ENCODE peak calls at places on chromosome 14, in nine cellular contexts. Q is stimulated activated CD4-positive, alpha-beta T cell treated with anti-CD3 and anti-CD28 coated beads, Interleukin-2, amount 100 ng/mL, for 48 hours; G is nucleus accumbens; F is activated T-cell treated with anti-CD3 and anti-CD28 coated beads for 1 hour; O is right lobe of liver; T is astrocyte of the spinal cord; K is activated CD4-positive, alpha-beta T cell treated with anti-CD3 and anti-CD28 coated beads, Interleukin-2, amount 50 U/mL, for 1 hour; J is lower leg skin; V is CD8-positive, alpha-beta memory T cell. M is an unnamed sample.

GRCh38 chr14:64502476-64503183 is 1.0 kb downstream of the ZBTB25 start:
- DNase-seq in Q (no peak), G (no peak), F (no peak), O (no peak), T (no peak), K (peak), J (peak), V (no peak), M (no peak)

GRCh38 chr14:105397350-105397931 is 897 bp upstream of the TEX22 start:
- DNase-seq in Q (no peak), G (no peak), F (no peak), O (peak), T (no peak), K (no peak), J (no peak), V (no peak), M (peak)

GRCh38 chr14:103093856-103094405 is 594 bp upstream of the EXOC3L4 start:
- DNase-seq in Q (no peak), G (no peak), F (no peak), O (peak), T (no peak), K (no peak), J (no peak), V (no peak), M (peak)

GRCh38 chr14:67666733-67667132 is 7.7 kb downstream of the VTI1B start:
- DNase-seq in Q (no peak), G (no peak), F (no peak), O (no peak), T (no peak), K (no peak), J (no peak), V (no peak), M (no peak)

GRCh38 chr14:90111895-90112534 is 50.2 kb downstream of the KCNK13 start:
- DNase-seq in Q (no peak), G (no peak), F (no peak), O (no peak), T (peak), K (no peak), J (no peak), V (no peak), M (no peak)

GRCh38 chr14:52266179-52266578 is 1.3 kb upstream of the PTGDR start:
- DNase-seq in Q (no peak), G (no peak), F (no peak), O (no peak), T (peak), K (no peak), J (no peak), V (no peak), M (no peak)

GRCh38 chr14:22220427-22220826 is 368.6 kb downstream of the DAD1 start:
- DNase-seq in Q (no peak), G (no peak), F (no peak), O (no peak), T (peak), K (no peak), J (no peak), V (no peak), M (no peak)

GRCh38 chr14:78227466-78228077 is 57.4 kb downstream of the NRXN3 start:
- DNase-seq in Q (no peak), G (peak), F (no peak), O (no peak), T (no peak), K (no peak), J (peak), V (no peak), M (no peak)

GRCh38 chr14:102722646-102723045 is 54.6 kb upstream of the TRAF3 start:
- DNase-seq in Q (no peak), G (no peak), F (no peak), O (no peak), T (no peak), K (no peak), J (no peak), V (no peak), M (no peak)

GRCh38 chr14:61611880-61612630 is 83.3 kb upstream of the HIF1A start:
- DNase-seq in Q (no peak), G (no peak), F (no peak), O (no peak), T (no peak), K (no peak), J (no peak), V (no peak), M (no peak)

GRCh38 chr14:99733551-99734405 is 49.7 kb downstream of the CYP46A1 start:
- DNase-seq in Q (no peak), G (no peak), F (no peak), O (peak), T (no peak), K (no peak), J (peak), V (no peak), M (peak)

GRCh38 chr14:20706657-20707355 is 18.2 kb downstream of the ANG start:
- DNase-seq in Q (no peak), G (no peak), F (no peak), O (no peak), T (no peak), K (no peak), J (no peak), V (no peak), M (no peak)

GRCh38 chr14:24309538-24310386 is at the start of gene LTB4R2:
- DNase-seq in Q (no peak), G (no peak), F (no peak), O (no peak), T (no peak), K (no peak), J (peak), V (no peak), M (no peak)

GRCh38 chr14:98198385-98198784 is 1073.6 kb downstream of the BCL11B start:
- DNase-seq in Q (no peak), G (no peak), F (peak), O (no peak), T (no peak), K (peak), J (no peak), V (peak), M (no peak)

GRCh38 chr14:100900837-100901390 is 2.6 kb downstream of the RTL1 start:
- DNase-seq in Q (no peak), G (peak), F (no peak), O (peak), T (no peak), K (no peak), J (peak), V (no peak), M (no peak)

GRCh38 chr14:79337761-79338160 is 873.5 kb downstream of the DIO2 start:
- DNase-seq in Q (no peak), G (no peak), F (no peak), O (no peak), T (no peak), K (no peak), J (no peak), V (no peak), M (no peak)

GRCh38 chr14:71856199-71856919 is 75.9 kb upstream of the RGS6 start:
- DNase-seq in Q (no peak), G (no peak), F (no peak), O (no peak), T (no peak), K (no peak), J (no peak), V (no peak), M (no peak)

GRCh38 chr14:73235531-73236155 is 1.7 kb upstream of the PAPLN start:
- DNase-seq in Q (no peak), G (no peak), F (no peak), O (no peak), T (peak), K (no peak), J (peak), V (no peak), M (no peak)

GRCh38 chr14:26960049-26960688 is 362.3 kb upstream of the NOVA1 start:
- DNase-seq in Q (no peak), G (no peak), F (no peak), O (no peak), T (no peak), K (no peak), J (no peak), V (no peak), M (no peak)

GRCh38 chr14:81594012-81594411 is 60.4 kb upstream of the SEL1L start:
- DNase-seq in Q (no peak), G (no peak), F (no peak), O (no peak), T (no peak), K (no peak), J (no peak), V (no peak), M (peak)

GRCh38 chr14:100782516-100783320 is 43.2 kb upstream of the MEG3 start:
- DNase-seq in Q (no peak), G (no peak), F (no peak), O (no peak), T (no peak), K (no peak), J (peak), V (no peak), M (no peak)

GRCh38 chr14:73744874-73745529 is 30.8 kb upstream of the PNMA1 start:
- DNase-seq in Q (no peak), G (no peak), F (no peak), O (no peak), T (no peak), K (peak), J (peak), V (no peak), M (no peak)

GRCh38 chr14:105430535-105430934 is 10.9 kb downstream of the MTA1 start:
- DNase-seq in Q (no peak), G (no peak), F (no peak), O (no peak), T (peak), K (no peak), J (no peak), V (no peak), M (no peak)

GRCh38 chr14:68392393-68393085 is 400.3 kb downstream of the ZFP36L1 start:
- DNase-seq in Q (no peak), G (peak), F (no peak), O (peak), T (no peak), K (no peak), J (peak), V (no peak), M (peak)

GRCh38 chr14:24197066-24197465 is 1.8 kb upstream of the TM9SF1 start:
- DNase-seq in Q (no peak), G (no peak), F (no peak), O (no peak), T (no peak), K (no peak), J (no peak), V (no peak), M (no peak)

GRCh38 chr14:103361868-103362267 is 23.3 kb upstream of the MARK3 start:
- DNase-seq in Q (no peak), G (no peak), F (no peak), O (no peak), T (peak), K (no peak), J (no peak), V (no peak), M (no peak)

GRCh38 chr14:68363841-68364711 is 428.8 kb downstream of the ZFP36L1 start:
- DNase-seq in Q (no peak), G (peak), F (no peak), O (peak), T (peak), K (no peak), J (peak), V (no peak), M (peak)

GRCh38 chr14:68548194-68549056 is 244.4 kb downstream of the ZFP36L1 start:
- DNase-seq in Q (no peak), G (peak), F (no peak), O (no peak), T (peak), K (no peak), J (peak), V (no peak), M (peak)

GRCh38 chr14:77342726-77343397 is 22.0 kb downstream of the GSTZ1 start:
- DNase-seq in Q (no peak), G (no peak), F (no peak), O (no peak), T (no peak), K (no peak), J (no peak), V (no peak), M (no peak)

GRCh38 chr14:34409721-34410120 is 52.3 kb downstream of the SPTSSA start:
- DNase-seq in Q (no peak), G (no peak), F (no peak), O (no peak), T (no peak), K (no peak), J (no peak), V (no peak), M (no peak)

GRCh38 chr14:105290598-105291356 is 10.0 kb downstream of the BRF1 start:
- DNase-seq in Q (no peak), G (no peak), F (no peak), O (no peak), T (no peak), K (no peak), J (no peak), V (no peak), M (no peak)

M was measured in Right ventricle myocardium inferior.